ENCODE peak calls at places on chromosomes 13 and 19, in four cellular contexts. S is mucosa of descending colon, B is body of pancreas, D is heart left ventricle. T is an unnamed sample. For H3K4me1, the result is how much of the 10 kb centered on the place peaks cover.

GRCh38 chr19:45753548-45753947 is 15.5 kb downstream of the SIX5 start:
- DNase-seq in S (no peak), B (no peak), D (no peak), T (no peak)

GRCh38 chr13:64723735-64724134 is 2506.4 kb downstream of the PCDH9 start:
- DNase-seq in S (no peak), B (no peak), D (no peak), T (no peak)

GRCh38 chr13:95243207-95243606 is 58.0 kb downstream of the ABCC4 start:
- DNase-seq in S (no peak), B (no peak), D (no peak), T (no peak)

GRCh38 chr13:46288570-46289259 is 77.0 kb downstream of the LRRC63 start:
- DNase-seq in S (no peak), B (no peak), D (no peak), T (no peak)

GRCh38 chr13:31048521-31048920 is 113.2 kb downstream of the HSPH1 start:
- DNase-seq in S (no peak), B (no peak), D (no peak), T (no peak)

GRCh38 chr13:77138813-77139212 is 111.9 kb upstream of the FBXL3 start:
- DNase-seq in S (no peak), B (no peak), D (no peak), T (no peak)

GRCh38 chr13:30376426-30377311 is 45.6 kb upstream of the UBE2L5 start:
- DNase-seq in S (peak), B (no peak), D (no peak), T (no peak)

GRCh38 chr19:18418034-18418724 is 1.0 kb upstream of the SSBP4 start:
- DNase-seq in S (peak), B (peak), D (peak), T (peak)

GRCh38 chr19:18699403-18700054 is 16.0 kb downstream of the CRTC1 start:
- DNase-seq in S (no peak), B (no peak), D (no peak), T (no peak)

GRCh38 chr19:48195106-48195830 is 24.8 kb downstream of the ZSWIM9 start:
- DNase-seq in S (no peak), B (no peak), D (no peak), T (no peak)

GRCh38 chr13:101996906-101997408 is 404.9 kb downstream of the FGF14 start:
- DNase-seq in S (no peak), B (no peak), D (no peak), T (no peak)

GRCh38 chr19:29259867-29260281 is 46.9 kb upstream of the UQCRFS1 start:
- DNase-seq in S (no peak), B (no peak), D (no peak), T (no peak)

GRCh38 chr19:29263305-29264080 is 50.5 kb upstream of the UQCRFS1 start:
- DNase-seq in S (no peak), B (peak), D (no peak), T (no peak)

GRCh38 chr19:29259153-29259552 is 46.2 kb upstream of the UQCRFS1 start:
- DNase-seq in S (no peak), B (no peak), D (no peak), T (no peak)

GRCh38 chr19:29262085-29262484 is 49.1 kb upstream of the UQCRFS1 start:
- DNase-seq in S (no peak), B (no peak), D (no peak), T (no peak)

GRCh38 chr19:29260477-29261317 is 47.7 kb upstream of the UQCRFS1 start:
- DNase-seq in S (no peak), B (no peak), D (no peak), T (no peak)
- TF ChIP-seq CTCF in S (no peak), B (no peak), D (no peak), T (peak)

DNA sequence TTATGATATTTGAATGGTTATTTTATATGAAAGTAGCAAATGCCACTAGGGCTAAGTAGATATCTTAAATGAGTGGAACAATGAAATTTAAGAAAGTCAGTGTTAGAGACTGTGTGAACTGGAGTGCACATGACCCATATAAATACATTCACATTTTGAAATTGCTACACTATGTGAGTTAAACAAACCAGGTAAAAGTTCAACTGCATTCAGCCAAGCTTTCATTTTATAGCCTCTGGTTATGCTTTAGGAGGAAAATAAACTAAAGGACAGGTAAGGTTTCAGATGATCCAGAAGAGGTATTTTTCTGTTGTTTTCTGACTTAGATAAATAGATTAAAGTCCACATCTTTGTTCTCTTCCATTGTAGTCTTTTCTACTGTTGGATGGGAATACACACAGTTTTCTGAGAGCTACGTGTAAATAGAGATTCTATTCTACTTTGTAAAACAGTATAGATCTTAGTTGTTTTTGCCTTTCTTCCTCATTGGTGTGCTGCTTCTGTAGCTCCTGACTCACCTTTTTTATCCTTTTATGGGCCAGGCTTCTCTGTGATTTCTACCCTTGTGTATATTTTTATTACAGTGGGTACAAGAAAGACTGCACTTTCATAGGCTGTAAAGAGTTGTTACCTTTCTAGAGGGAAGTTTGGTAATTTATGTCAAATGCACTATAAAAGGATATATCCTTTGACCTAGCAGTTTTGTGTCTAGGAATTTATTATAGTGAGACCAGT is 54.6 kb upstream of the KCTD4 start:
- DNase-seq in S (no peak), B (no peak), D (no peak), T (no peak)
- H3K4me1 ChIP-seq in S (under half), B (under half), D (under half), T (under half)

DNA sequence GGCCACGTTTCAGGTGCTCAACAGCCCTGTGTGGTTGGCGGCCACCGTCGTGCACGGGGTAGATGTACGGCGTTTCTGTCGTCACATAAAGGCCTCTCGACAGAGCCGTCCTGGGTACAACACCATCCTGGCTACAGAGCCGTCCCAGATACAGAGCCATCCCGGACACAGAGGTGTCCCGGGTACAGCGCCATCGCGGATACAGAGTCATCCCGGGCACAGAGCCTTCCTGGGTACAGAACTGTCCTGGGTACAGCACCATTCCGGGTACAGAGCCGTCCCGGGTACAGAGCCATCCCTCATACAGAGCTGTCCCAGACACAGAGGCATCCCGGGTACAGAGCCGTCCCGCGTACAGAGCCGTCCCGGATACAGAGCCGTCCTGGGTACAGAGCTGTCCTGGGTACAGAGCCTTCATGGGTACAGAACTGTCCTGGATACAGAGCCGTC is 222.7 kb upstream of the SOX1 start:
- DNase-seq in S (no peak), B (no peak), D (no peak), T (no peak)
- TF ChIP-seq CTCF in S (no peak), B (no peak), D (no peak), T (no peak)

GRCh38 chr13:49367640-49368431 is 76.0 kb downstream of the CAB39L start:
- DNase-seq in S (no peak), B (no peak), D (no peak), T (no peak)
- H3K4me1 ChIP-seq in S (under half), B (under half), D (under half), T (under half)

DNA sequence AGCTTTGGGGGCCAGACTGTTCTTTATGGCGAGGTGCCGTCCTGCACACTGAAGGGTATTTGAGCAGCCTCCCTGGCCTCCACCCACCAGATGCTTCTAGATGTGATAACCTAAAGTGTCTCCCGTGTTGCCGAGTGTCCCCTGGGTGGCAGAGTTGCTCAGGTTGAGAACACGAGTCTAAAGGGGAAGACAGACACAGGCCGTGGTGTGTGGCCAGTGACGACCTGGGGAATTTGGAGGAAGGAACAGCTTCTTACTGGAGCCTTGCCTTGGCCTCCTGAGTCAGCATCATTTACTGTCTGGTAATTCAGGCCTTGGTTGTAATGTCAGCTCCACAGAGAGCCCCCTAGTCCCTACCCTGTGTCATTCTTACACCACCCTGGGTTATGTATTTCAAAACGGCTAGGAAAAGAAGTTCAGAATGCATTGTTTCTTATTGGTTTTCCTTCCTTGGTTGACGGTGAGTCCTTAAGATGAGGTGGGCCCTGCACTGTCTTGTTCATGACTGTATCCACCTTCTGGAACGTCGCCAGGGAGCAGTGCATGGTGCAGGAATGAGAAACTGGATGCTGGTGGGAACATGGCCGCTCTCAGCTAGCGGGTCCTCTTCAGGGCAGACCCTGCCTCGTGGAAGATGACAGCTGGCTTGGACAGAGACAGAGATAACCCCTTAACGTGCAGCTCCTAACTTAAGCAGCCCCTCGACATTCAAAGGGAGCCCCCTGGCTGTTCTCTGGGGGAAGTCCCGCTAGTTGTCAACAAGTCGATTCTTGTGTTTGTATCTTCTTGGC is 7.1 kb downstream of the SIN3B start:
- DNase-seq in S (no peak), B (no peak), D (peak), T (no peak)
- TF ChIP-seq CTCF in S (no peak), B (no peak), D (no peak), T (no peak)

GRCh38 chr19:7250951-7251350 is 43.3 kb downstream of the INSR start:
- DNase-seq in S (no peak), B (no peak), D (no peak), T (no peak)

GRCh38 chr19:7242601-7243258 is 51.5 kb downstream of the INSR start:
- DNase-seq in S (no peak), B (no peak), D (no peak), T (no peak)

GRCh38 chr19:7247160-7247559 is 47.1 kb downstream of the INSR start:
- DNase-seq in S (no peak), B (no peak), D (no peak), T (no peak)

GRCh38 chr19:7250057-7250596 is 44.1 kb downstream of the INSR start:
- DNase-seq in S (no peak), B (no peak), D (no peak), T (no peak)

DNA sequence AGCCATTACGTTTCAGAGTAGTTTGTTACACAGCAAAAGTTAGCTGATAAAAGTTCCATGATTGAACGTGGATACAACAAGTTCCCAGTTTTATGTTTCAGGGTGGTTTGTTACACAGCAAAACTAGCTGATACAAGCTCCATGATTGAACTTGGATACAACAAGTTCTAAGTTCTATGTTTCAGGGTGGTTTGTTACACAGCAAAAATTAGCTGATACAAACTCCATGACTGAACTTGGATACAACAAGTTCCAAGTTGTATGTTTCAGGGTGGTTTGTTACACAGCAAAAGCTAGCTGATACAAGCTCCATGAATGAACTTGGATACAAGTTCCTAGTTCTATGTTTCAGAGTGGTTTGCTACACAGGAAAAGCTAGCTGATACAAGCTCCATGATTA is 47.6 kb downstream of the INSR start:
- DNase-seq in S (no peak), B (no peak), D (no peak), T (no peak)
- H3K4me1 ChIP-seq in S (under half), B (half or more), D (half or more), T (under half)

GRCh38 chr19:41998246-41999020 is 4.4 kb upstream of the ATP1A3 start:
- DNase-seq in S (peak), B (no peak), D (peak), T (no peak)
- TF ChIP-seq CTCF in S (peak), B (peak), D (peak), T (peak)

GRCh38 chr19:49861541-49862410 is 5.6 kb downstream of the PNKP start:
- DNase-seq in S (no peak), B (no peak), D (no peak), T (no peak)
- H3K4me1 ChIP-seq in S (under half), B (under half), D (under half), T (under half)

DNA sequence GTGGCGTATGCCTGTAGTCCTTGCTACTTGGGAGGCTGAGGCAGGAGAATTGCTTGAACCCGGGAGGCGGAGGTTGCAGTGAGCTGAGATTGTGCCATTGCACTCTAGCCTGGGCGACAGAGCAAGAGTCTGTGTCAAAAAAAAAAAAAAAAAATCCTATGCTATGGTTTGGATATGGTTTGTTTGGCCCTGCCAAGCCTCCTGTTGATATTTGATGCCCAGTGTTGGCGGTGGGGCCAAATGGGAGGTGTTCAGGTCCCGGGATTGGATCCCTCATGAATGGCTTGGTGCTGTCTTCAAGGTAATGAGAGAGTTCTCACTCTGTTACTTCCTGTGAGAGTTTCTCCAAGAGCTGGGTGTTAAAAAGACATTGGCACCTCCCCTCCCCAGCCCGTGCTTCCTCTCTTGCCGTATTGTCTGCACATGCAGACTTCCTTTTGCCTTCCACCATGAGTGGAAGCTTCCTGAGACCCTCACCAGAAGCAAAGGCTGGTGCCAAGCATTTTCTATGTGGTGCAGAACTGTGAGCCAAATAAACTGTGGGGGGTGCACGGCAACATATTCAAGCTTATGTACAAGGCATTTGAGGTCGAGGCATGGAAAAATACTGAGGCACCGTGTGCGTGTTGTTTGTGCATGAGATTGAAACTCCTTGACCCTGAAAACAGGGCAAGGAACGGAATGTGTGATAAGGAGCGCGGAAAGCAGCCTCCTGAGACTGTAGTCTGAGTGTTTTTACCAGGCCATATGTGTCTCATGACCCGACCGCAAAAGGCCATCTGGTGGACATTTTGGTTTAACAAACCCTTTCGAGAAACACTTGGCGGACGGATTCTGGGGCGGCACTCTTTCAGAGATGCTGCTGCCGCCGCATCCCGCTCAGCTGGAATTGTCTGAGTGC is 7.3 kb downstream of the SIGLEC9 start:
- DNase-seq in S (peak), B (peak), D (peak), T (peak)
- TF ChIP-seq CTCF in S (no peak), B (no peak), D (no peak), T (peak)

T was measured in upper lobe of right lung.